ENCODE peak calls at places on chromosome 2, in nine cellular contexts. N, A, U, Q, W, V, Z, T and J are unnamed samples.

GRCh38 chr2:210528716-210529115 is 27.7 kb upstream of the CPS1 start:
- DNase-seq in Q (no peak), Z (no peak), N (no peak), U (peak; percentile 24), V (no peak), A (no peak), T (no peak), W (no peak), J (no peak)

GRCh38 chr2:175879679-175880078 is 122.4 kb downstream of the LNPK start:
- DNase-seq in Q (no peak), Z (no peak), N (no peak), U (no peak), A (no peak), V (no peak), W (no peak), T (no peak), J (no peak)

GRCh38 chr2:73949802-73950201 is 23.1 kb downstream of the DGUOK start:
- DNase-seq in Z (no peak), V (no peak), W (no peak), U (no peak), A (no peak), N (no peak), Q (no peak), T (no peak), J (no peak)

GRCh38 chr2:207727256-207727655 is 15.8 kb downstream of the CCNYL1 start:
- DNase-seq in Z (no peak), V (no peak), T (no peak), U (peak; percentile 75), N (peak; percentile 60), A (no peak), Q (no peak), W (no peak), J (no peak)

GRCh38 chr2:119218478-119219064 is 5.1 kb upstream of the STEAP3 start:
- DNase-seq in V (peak; percentile 51), A (no peak), T (peak; percentile 30), U (peak; percentile 77), W (peak; percentile 39), Q (no peak), N (peak; percentile 91), Z (peak; percentile 36), J (peak; percentile 88)

GRCh38 chr2:235506291-235506996 is 12.6 kb downstream of the AGAP1 start:
- DNase-seq in T (no peak), U (peak; percentile 54), V (no peak), W (no peak), Q (no peak), Z (no peak), N (no peak), A (no peak), J (peak; percentile 44)

GRCh38 chr2:165791811-165792454 is 2.1 kb downstream of the GALNT3 start:
- DNase-seq in T (no peak), U (peak; percentile 56), Z (no peak), A (no peak), W (no peak), Q (peak; percentile 12), N (no peak), V (no peak), J (no peak)

GRCh38 chr2:59177748-59178147 is 936.6 kb upstream of the FANCL start:
- DNase-seq in Q (no peak), Z (no peak), V (no peak), N (peak; percentile 32), U (no peak), A (no peak), W (no peak), T (no peak), J (no peak)

GRCh38 chr2:222013889-222014288 is 284.9 kb downstream of the PAX3 start:
- DNase-seq in Z (no peak), Q (no peak), A (no peak), N (no peak), V (no peak), T (no peak), U (no peak), W (no peak), J (no peak)

GRCh38 chr2:233492078-233492477 is 74.5 kb downstream of the USP40 start:
- DNase-seq in A (no peak), Z (no peak), Q (no peak), U (no peak), N (no peak), V (no peak), W (no peak), T (no peak), J (no peak)

GRCh38 chr2:111617804-111618576 is 266.0 kb downstream of the ANAPC1 start:
- DNase-seq in V (peak; percentile 56), U (peak; percentile 73), Q (no peak), Z (peak; percentile 62), A (no peak), T (peak; percentile 61), W (no peak), N (no peak), J (no peak)

GRCh38 chr2:69770193-69770702 is 28.3 kb downstream of the ANXA4 start:
- DNase-seq in U (peak; percentile 94), V (no peak), A (no peak), W (no peak), T (peak; percentile 63), N (no peak), Z (no peak), Q (peak; percentile 83), J (no peak)

GRCh38 chr2:65161551-65162100 is 31.7 kb upstream of the RAB1A start:
- DNase-seq in N (no peak), W (peak; percentile 32), T (no peak), A (no peak), Q (no peak), Z (no peak), V (no peak), U (no peak), J (no peak)